ENCODE peak calls at places on chromosomes 13 and 19, in nine cellular contexts. R is suprapubic skin; D is CD8-positive, alpha-beta T cell; E is heart left ventricle; P is uterus; H is AG04450; I is mucosa of descending colon; O is heart right ventricle; T is K562. M is an unnamed sample.

GRCh38 chr13:77519808-77520207 is 15.7 kb upstream of the SCEL start:
- DNase-seq in H (no peak), R (no peak), O (no peak), E (no peak), I (no peak), D (no peak), T (no peak), P (no peak), M (no peak)

GRCh38 chr13:109028626-109029025 is 399.2 kb downstream of the MYO16 start:
- DNase-seq in H (no peak), I (no peak), D (no peak), E (no peak), P (no peak), R (no peak), T (no peak), O (no peak), M (no peak)

GRCh38 chr19:18280247-18281081 is 958 bp downstream of the JUND start:
- DNase-seq in H (no peak), E (peak), O (peak), R (peak), D (peak), I (peak), P (peak), T (peak), M (no peak)

GRCh38 chr13:107712145-107712544 is 503.2 kb downstream of the LIG4 start:
- DNase-seq in D (no peak), T (no peak), H (no peak), P (no peak), R (no peak), I (no peak), O (no peak), E (no peak), M (no peak)

GRCh38 chr19:41366089-41366488 is 2.1 kb upstream of the B9D2 start:
- DNase-seq in E (no peak), D (no peak), H (no peak), P (no peak), R (no peak), T (no peak), I (no peak), O (no peak), M (no peak)

GRCh38 chr13:76656496-76656895 is 229.7 kb downstream of the KCTD12 start:
- DNase-seq in D (no peak), H (no peak), I (no peak), T (no peak), P (no peak), E (no peak), R (no peak), O (no peak), M (no peak)

GRCh38 chr19:10431254-10431942 is 11.1 kb downstream of the PDE4A start:
- DNase-seq in O (no peak), D (no peak), T (peak), P (peak), I (peak), E (no peak), R (no peak), H (no peak), M (no peak)

GRCh38 chr13:111337206-111337605 is 16.8 kb downstream of the TEX29 start:
- DNase-seq in I (no peak), T (no peak), R (no peak), D (no peak), O (no peak), H (peak), P (no peak), E (no peak), M (no peak)

GRCh38 chr13:66618702-66619101 is 611.4 kb downstream of the PCDH9 start:
- DNase-seq in I (no peak), P (no peak), H (peak), O (no peak), T (peak), D (no peak), E (no peak), R (no peak), M (peak)

GRCh38 chr19:38676023-38676877 is 28.8 kb downstream of the ACTN4 start:
- DNase-seq in R (no peak), H (no peak), O (no peak), I (no peak), D (no peak), P (no peak), E (peak), T (peak), M (no peak)

GRCh38 chr13:19769854-19770253 is 12.9 kb downstream of the PSPC1 start:
- DNase-seq in H (no peak), D (no peak), O (no peak), I (no peak), P (no peak), T (no peak), E (no peak), R (no peak), M (no peak)

GRCh38 chr13:41352935-41353801 is 42.1 kb downstream of the NAA16 start:
- DNase-seq in R (no peak), P (no peak), I (peak), E (peak), H (peak), D (peak), T (peak), O (no peak), M (peak)

GRCh38 chr13:109919715-109920375 is 133.5 kb upstream of the IRS2 start:
- DNase-seq in R (no peak), O (no peak), I (no peak), H (no peak), P (no peak), T (no peak), D (no peak), E (no peak), M (peak)

GRCh38 chr19:3607398-3608078 is 863 bp upstream of the TBXA2R start:
- DNase-seq in D (no peak), O (peak), E (peak), P (peak), R (no peak), H (no peak), T (peak), I (no peak), M (no peak)

GRCh38 chr19:4575978-4576933 is 16.8 kb upstream of the SEMA6B start:
- DNase-seq in H (no peak), I (peak), E (peak), R (no peak), O (peak), D (peak), P (peak), T (peak), M (no peak)

GRCh38 chr13:28026508-28026907 is 38.0 kb upstream of the URAD start:
- DNase-seq in E (no peak), D (no peak), H (no peak), I (no peak), T (no peak), P (no peak), O (no peak), R (no peak), M (no peak)

GRCh38 chr13:24511019-24511823 is 1.4 kb downstream of the PARP4 start:
- DNase-seq in P (no peak), R (no peak), E (no peak), H (peak), T (peak), D (no peak), I (peak), O (no peak), M (peak)

GRCh38 chr19:21314676-21315075 is 14.5 kb downstream of the ZNF708 start:
- DNase-seq in T (no peak), O (no peak), D (no peak), P (no peak), I (no peak), E (no peak), H (no peak), R (no peak), M (no peak)

GRCh38 chr13:72586519-72586918 is 140.9 kb downstream of the MZT1 start:
- DNase-seq in R (no peak), O (no peak), D (no peak), P (no peak), T (no peak), H (no peak), E (no peak), I (no peak), M (no peak)

GRCh38 chr19:13299838-13300237 is 149.6 kb downstream of the IER2 start:
- DNase-seq in R (no peak), D (no peak), H (no peak), O (no peak), P (no peak), E (no peak), T (no peak), I (no peak), M (no peak)

GRCh38 chr13:46489586-46490023 is 63.4 kb upstream of the LRCH1 start:
- DNase-seq in D (no peak), O (no peak), H (peak), P (no peak), I (no peak), E (no peak), T (no peak), R (no peak), M (peak)

GRCh38 chr19:55590621-55591020 is 8.7 kb downstream of the FIZ1 start:
- DNase-seq in R (no peak), T (peak), H (no peak), E (no peak), P (no peak), O (no peak), D (no peak), I (peak), M (no peak)

GRCh38 chr19:52667972-52668371 is 29.8 kb upstream of the ZNF83 start:
- DNase-seq in P (no peak), R (no peak), E (no peak), D (no peak), H (no peak), T (no peak), I (no peak), O (no peak), M (no peak)

GRCh38 chr13:33125821-33126570 is 109.8 kb downstream of the KL start:
- DNase-seq in O (peak), E (peak), I (no peak), T (no peak), R (peak), P (peak), H (peak), D (no peak), M (peak)

GRCh38 chr19:56348289-56348877 is 33.7 kb upstream of the ZSCAN5A start:
- DNase-seq in R (no peak), O (no peak), P (no peak), I (peak), E (no peak), D (no peak), T (no peak), H (no peak), M (no peak)

GRCh38 chr13:105937451-105937850 is 598.0 kb downstream of the EFNB2 start:
- DNase-seq in D (no peak), I (no peak), T (no peak), E (no peak), P (no peak), R (no peak), O (no peak), H (no peak), M (no peak)

GRCh38 chr13:38496956-38497355 is 147.3 kb downstream of the UFM1 start:
- DNase-seq in R (no peak), D (no peak), O (no peak), T (no peak), P (no peak), I (no peak), H (no peak), E (no peak), M (peak)

GRCh38 chr19:16564842-16565241 is 7.4 kb downstream of the SLC35E1 start:
- DNase-seq in O (no peak), E (no peak), R (no peak), I (no peak), T (no peak), P (no peak), H (no peak), D (no peak), M (no peak)

GRCh38 chr13:35988648-35989081 is 142.5 kb downstream of the DCLK1 start:
- DNase-seq in I (no peak), H (no peak), P (no peak), O (no peak), E (no peak), D (no peak), T (no peak), R (no peak), M (no peak)

GRCh38 chr19:17281391-17282304 is at the start of gene ANKLE1:
- DNase-seq in T (peak), P (no peak), O (peak), R (no peak), I (no peak), D (no peak), H (no peak), E (no peak), M (no peak)

GRCh38 chr13:49543656-49544055 is 41.7 kb downstream of the RCBTB1 start:
- DNase-seq in O (no peak), H (no peak), T (no peak), I (no peak), D (no peak), P (no peak), R (no peak), E (no peak), M (no peak)

GRCh38 chr19:7867092-7867844 is 6.9 kb downstream of the PRR36 start:
- DNase-seq in R (no peak), D (no peak), H (no peak), O (no peak), P (no peak), T (no peak), E (no peak), I (no peak), M (no peak)

GRCh38 chr13:111418101-111418500 is 97.7 kb downstream of the TEX29 start:
- DNase-seq in H (no peak), I (no peak), T (no peak), E (no peak), D (no peak), R (no peak), O (no peak), P (no peak), M (no peak)

GRCh38 chr13:27112006-27112405 is 59.6 kb downstream of the USP12 start:
- DNase-seq in H (no peak), R (no peak), I (no peak), D (no peak), O (no peak), T (no peak), P (no peak), E (no peak), M (no peak)

GRCh38 chr19:31600731-31601295 is 251.6 kb upstream of the TSHZ3 start:
- DNase-seq in H (no peak), E (no peak), O (no peak), R (no peak), D (no peak), P (no peak), T (no peak), I (no peak), M (no peak)
- TF ChIP-seq CTCF in H (no peak), E (no peak), O (no peak), R (no peak), D (no peak), P (no peak), T (no peak), I (no peak), M (no peak)

GRCh38 chr19:36973021-36973843 is 57.1 kb downstream of the ZNF568 start:
- DNase-seq in I (peak), T (peak), H (peak), O (peak), D (peak), R (peak), E (peak), P (peak), M (peak)

GRCh38 chr19:36972594-36972993 is 56.5 kb downstream of the ZNF568 start:
- DNase-seq in R (peak), T (no peak), H (no peak), D (no peak), E (no peak), I (no peak), O (no peak), P (peak), M (no peak)

DNA sequence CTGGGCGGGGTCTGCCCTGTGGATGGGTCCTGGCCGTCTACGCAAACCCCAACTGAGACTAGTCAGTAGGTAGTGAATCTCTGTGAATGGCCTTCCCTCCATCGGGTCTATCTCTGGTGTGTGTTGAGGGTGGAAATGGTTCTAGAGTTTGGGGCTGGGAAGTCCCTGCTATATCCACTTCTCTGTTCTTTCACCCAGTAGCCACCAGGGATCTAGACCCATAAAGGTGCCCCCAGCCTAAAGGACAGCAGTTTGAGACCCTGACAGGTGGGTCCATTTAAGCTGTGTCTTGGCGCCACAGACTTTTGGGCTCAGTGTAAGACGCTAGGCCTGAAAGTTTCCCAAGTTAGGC is 57.7 kb downstream of the ZNF568 start:
- DNase-seq in E (no peak), R (no peak), T (no peak), I (no peak), O (no peak), H (no peak), D (no peak), P (no peak), M (no peak)
- H3K4me3 ChIP-seq in E (peak), R (peak), T (no peak), I (no peak), O (peak), H (peak), D (peak), P (peak), M (peak)

DNA sequence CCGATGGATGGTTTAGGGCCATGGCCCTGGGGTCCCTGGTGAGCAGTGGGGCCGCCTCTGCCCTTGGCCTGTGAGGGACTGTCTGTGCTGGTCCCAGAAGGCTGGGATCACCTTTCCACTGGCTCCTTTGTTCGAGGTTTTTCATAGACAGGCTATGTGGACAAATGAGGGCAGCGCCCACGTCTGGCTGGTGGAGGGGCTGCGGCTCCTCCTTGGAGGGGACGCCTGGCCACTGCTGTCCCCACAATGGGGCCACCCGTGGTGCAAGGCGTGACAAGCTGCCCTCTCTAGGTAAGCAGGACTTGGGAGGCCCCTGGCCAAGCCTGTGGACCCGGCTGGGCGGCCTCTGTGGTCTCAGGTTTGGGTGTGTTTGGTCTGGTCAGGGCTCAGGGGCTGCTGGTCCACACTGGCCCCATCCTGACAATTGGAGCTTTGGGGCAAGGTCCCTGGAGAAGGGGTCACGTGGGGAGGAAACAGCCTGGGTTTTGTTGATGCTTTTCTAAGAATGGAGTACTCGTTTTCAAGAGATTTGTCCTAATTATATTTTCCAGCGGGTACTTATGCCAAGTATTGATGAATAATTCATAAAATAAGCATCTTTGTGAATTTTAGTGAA is 33.3 kb downstream of the MCF2L start:
- DNase-seq in P (no peak), T (peak), H (no peak), O (no peak), E (no peak), R (no peak), I (peak), D (no peak), M (peak)
- TF ChIP-seq CTCF in P (no peak), T (peak), H (peak), O (peak), E (peak), R (peak), I (peak), D (no peak), M (peak)

GRCh38 chr19:34180273-34180672 is 8.0 kb downstream of the LSM14A start:
- DNase-seq in I (no peak), D (no peak), P (no peak), E (no peak), H (no peak), R (no peak), T (no peak), O (no peak), M (no peak)

GRCh38 chr19:34179066-34179465 is 6.8 kb downstream of the LSM14A start:
- DNase-seq in P (no peak), O (no peak), H (no peak), I (no peak), D (no peak), R (no peak), E (no peak), T (no peak), M (no peak)

GRCh38 chr19:34173145-34173956 is 1.0 kb downstream of the LSM14A start:
- DNase-seq in P (peak), R (no peak), D (no peak), E (peak), O (no peak), T (no peak), I (peak), H (no peak), M (no peak)

GRCh38 chr19:34178276-34178614 is 5.9 kb downstream of the LSM14A start:
- DNase-seq in P (no peak), H (no peak), D (no peak), E (no peak), T (no peak), R (no peak), I (no peak), O (no peak), M (no peak)

GRCh38 chr19:34176581-34176980 is 4.3 kb downstream of the LSM14A start:
- DNase-seq in I (no peak), D (no peak), E (no peak), T (no peak), H (no peak), R (no peak), P (no peak), O (no peak), M (no peak)
- H3K4me3 ChIP-seq in I (no peak), D (no peak), E (no peak), T (no peak), H (no peak), R (no peak), P (no peak), O (no peak), M (peak)

GRCh38 chr13:30673669-30674521 is 56.2 kb downstream of the USPL1 start:
- DNase-seq in D (peak), T (peak), O (peak), H (peak), R (peak), P (peak), I (peak), E (peak), M (peak)
- TF ChIP-seq CTCF in D (no peak), T (peak), O (peak), H (peak), R (peak), P (peak), I (peak), E (peak), M (peak)

GRCh38 chr13:68523838-68524424 is 1293.8 kb upstream of the PCDH9 start:
- DNase-seq in R (no peak), E (no peak), P (no peak), D (no peak), O (no peak), H (no peak), I (no peak), T (no peak), M (no peak)
- H3K4me3 ChIP-seq in R (no peak), E (no peak), P (no peak), D (no peak), O (no peak), H (no peak), I (no peak), T (no peak), M (no peak)

DNA sequence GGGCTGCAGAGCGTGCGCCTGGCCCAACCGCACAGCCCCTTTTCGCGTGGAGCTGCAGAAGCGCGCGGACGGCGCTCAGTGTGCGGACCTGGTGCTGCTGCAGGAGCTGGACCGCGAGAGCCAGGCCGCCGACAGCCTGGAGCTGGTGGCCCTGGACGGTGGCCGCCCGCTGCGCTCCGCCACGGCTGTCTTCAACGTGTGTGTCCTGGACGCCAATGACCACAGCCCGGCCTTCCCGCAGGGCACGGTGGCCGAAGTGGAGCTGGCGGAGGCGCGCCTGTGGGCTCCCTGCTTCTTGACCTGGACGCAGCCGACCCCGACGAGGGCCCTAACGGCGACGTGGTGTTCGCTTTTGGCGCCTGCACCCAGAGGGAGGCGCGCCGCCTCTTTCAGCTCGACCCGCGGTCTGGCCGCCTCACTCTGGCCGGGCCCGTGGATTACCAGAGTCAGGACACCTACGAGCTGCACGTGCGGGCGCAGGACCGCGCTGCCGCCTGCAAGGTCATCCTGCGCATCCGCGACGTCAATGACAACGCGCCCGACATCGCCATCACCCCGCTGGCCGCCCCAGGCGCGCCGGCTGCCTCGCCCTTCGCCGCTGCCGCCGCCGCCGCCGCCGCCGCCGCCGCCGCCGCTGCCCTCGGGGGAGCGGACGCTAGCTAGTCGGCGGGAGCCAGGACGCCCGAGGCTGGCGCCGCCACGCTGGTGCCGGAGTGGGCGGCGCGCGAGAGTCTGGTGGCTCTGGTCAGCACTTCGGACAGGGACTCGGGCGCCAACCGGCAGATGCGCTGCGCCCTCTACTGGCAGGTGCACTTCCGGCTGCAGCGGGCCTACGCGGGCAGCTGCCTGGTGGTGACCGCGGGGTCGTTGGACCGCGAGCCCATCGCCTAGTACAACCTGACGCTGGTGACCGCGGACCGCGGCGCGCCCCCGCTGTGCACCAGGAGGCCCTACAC is 172.2 kb downstream of the OLFM4 start:
- DNase-seq in E (peak), H (no peak), T (no peak), O (peak), P (no peak), I (peak), D (no peak), R (no peak), M (no peak)
- TF ChIP-seq CTCF in E (peak), H (peak), T (no peak), O (peak), P (peak), I (peak), D (no peak), R (no peak), M (peak)